ENCODE peak calls at places on chromosomes 11 and 22, in six cellular contexts. S is lower lobe of right lung, G is adrenal gland, B is fibroblast of the aortic adventitia, O is fibroblast of villous mesenchyme, C is pancreas. W is an unnamed sample.

GRCh38 chr11:77823775-77824174 is 2.8 kb downstream of the AAMDC start:
- DNase-seq in S (no peak), G (no peak), B (peak; percentile 89), O (peak; percentile 75), C (no peak), W (no peak)

GRCh38 chr11:125155100-125155444 is 9.5 kb upstream of the PKNOX2 start:
- DNase-seq in S (no peak), G (no peak), B (no peak), O (no peak), C (no peak), W (no peak)

GRCh38 chr11:123247813-123248379 is 52.8 kb upstream of the CLMP start:
- DNase-seq in S (no peak), G (no peak), B (no peak), O (no peak), C (no peak), W (no peak)

GRCh38 chr11:107493117-107493516 is 35.5 kb upstream of the CWF19L2 start:
- DNase-seq in S (no peak), G (no peak), B (peak; percentile 49), O (no peak), C (no peak), W (no peak)

GRCh38 chr11:65791719-65792213 is 4.9 kb downstream of the OVOL1 start:
- DNase-seq in S (peak; percentile 75), G (no peak), B (no peak), O (no peak), C (no peak), W (no peak)

GRCh38 chr11:128555606-128556005 is 31.8 kb downstream of the ETS1 start:
- DNase-seq in S (no peak), G (no peak), B (no peak), O (peak; percentile 47), C (no peak), W (no peak)

GRCh38 chr11:69173326-69173725 is 17.6 kb downstream of the SMIM38 start:
- DNase-seq in S (no peak), G (no peak), B (no peak), O (no peak), C (no peak), W (no peak)

GRCh38 chr22:21009638-21010425 is 5.1 kb upstream of the P2RX6 start:
- DNase-seq in S (no peak), G (no peak), B (peak; percentile 59), O (peak; percentile 68), C (peak; percentile 55), W (no peak)

GRCh38 chr11:29306527-29306926 is 710.3 kb downstream of the KCNA4 start:
- DNase-seq in S (no peak), G (no peak), B (peak; percentile 95), O (peak; percentile 64), C (no peak), W (peak; percentile 62)

GRCh38 chr11:118142809-118143208 is 9.8 kb downstream of the SCN4B start:
- DNase-seq in S (peak; percentile 61), G (no peak), B (no peak), O (no peak), C (no peak), W (no peak)

GRCh38 chr11:18526521-18527296 is at the start of gene TSG101:
- DNase-seq in S (peak; percentile 96), G (peak; percentile 96), B (peak; percentile 93), O (peak; percentile 96), C (peak; percentile 92), W (peak; percentile 60)

GRCh38 chr11:7869467-7869866 is 61.6 kb downstream of the OR10A6 start:
- DNase-seq in S (no peak), G (no peak), B (peak; percentile 54), O (no peak), C (no peak), W (no peak)

GRCh38 chr11:120524536-120525085 is 13.1 kb downstream of the GRIK4 start:
- DNase-seq in S (no peak), G (no peak), B (no peak), O (no peak), C (no peak), W (no peak)

GRCh38 chr22:49046546-49047305 is 780.9 kb downstream of the BRD1 start:
- DNase-seq in S (no peak), G (no peak), B (no peak), O (no peak), C (peak; percentile 56), W (no peak)

GRCh38 chr11:77127969-77128691 is at the start of gene MYO7A:
- DNase-seq in S (no peak), G (peak; percentile 98), B (no peak), O (peak; percentile 61), C (peak; percentile 86), W (peak; percentile 84)

GRCh38 chr11:57515332-57516060 is at the start of gene SLC43A1:
- DNase-seq in S (peak; percentile 68), G (peak; percentile 65), B (peak; percentile 62), O (peak; percentile 68), C (peak; percentile 82), W (no peak)

GRCh38 chr22:38504731-38505594 is 1.1 kb downstream of the DDX17 start:
- DNase-seq in S (peak; percentile 80), G (peak; percentile 75), B (no peak), O (peak; percentile 65), C (peak; percentile 61), W (no peak)

GRCh38 chr11:12765428-12765827 is 91.2 kb downstream of the TEAD1 start:
- DNase-seq in S (no peak), G (no peak), B (no peak), O (peak; percentile 74), C (no peak), W (no peak)

GRCh38 chr22:41699264-41700104 is at the start of gene MEI1:
- DNase-seq in S (peak; percentile 88), G (peak; percentile 87), B (peak; percentile 68), O (peak; percentile 70), C (peak; percentile 89), W (peak; percentile 28)
- H3K4me3 ChIP-seq in S (peak within 1 kb of the TSS; percentile 20), G (no peak within 1 kb of the TSS), B (peak within 1 kb of the TSS; percentile 17), O (no peak within 1 kb of the TSS), C (peak within 1 kb of the TSS; percentile 18), W (peak within 1 kb of the TSS; percentile 6)

DNA sequence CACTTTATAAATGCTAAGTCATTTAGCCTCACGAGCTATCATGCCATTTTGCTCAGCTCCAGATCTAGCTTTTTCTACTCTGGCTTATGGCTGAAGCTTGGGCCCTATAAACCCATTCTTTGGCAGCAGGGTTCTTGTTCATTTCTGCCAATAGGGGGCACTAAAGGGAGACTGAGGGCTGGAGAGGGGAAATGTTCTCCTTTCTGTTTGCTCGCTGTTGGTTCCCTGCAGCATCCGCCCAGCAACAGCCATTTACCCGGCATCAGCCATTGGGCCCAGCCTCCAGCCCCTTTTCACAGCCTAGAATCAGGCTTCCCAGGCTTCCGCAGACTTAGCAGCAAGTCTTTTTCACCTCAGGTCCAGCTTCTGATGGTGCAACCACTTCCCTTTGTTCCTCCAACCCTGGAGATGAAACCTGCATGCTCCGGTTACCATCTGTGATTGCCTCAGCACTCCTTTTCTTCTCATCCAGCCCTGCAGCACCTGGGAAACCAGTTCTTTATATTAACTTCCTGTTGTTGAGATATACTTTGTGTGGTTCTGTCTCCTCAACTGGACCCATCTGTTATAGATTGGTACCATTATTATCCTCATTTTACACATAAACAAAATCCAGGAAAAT is 4.2 kb upstream of the ME3 start:
- DNase-seq in S (no peak), G (no peak), B (no peak), O (no peak), C (no peak), W (no peak)
- TF ChIP-seq CTCF in S (peak; percentile 33), G (peak; percentile 18), B (peak; percentile 30), O (peak; percentile 45), C (no peak), W (peak; percentile 18)

DNA sequence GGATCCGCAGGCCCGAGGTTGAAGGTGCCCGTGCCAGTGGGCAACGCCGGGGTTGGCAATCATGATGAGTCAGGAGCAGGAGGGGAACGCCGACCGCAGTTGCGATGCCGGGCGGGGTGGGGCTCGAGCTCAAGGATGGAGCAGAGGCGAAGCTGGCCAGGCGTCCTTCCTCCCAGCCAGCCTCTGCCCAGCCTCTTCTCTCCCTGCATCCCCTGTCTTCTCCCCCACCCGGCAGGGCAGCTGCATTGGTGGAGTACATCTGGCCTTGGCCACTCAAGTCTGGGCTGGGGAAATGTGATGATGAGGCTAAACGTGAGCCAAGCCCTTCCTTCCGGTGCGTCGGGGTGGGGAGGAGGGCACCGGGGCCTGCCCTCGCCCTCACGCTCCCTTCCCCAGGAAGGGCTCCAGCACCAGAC is 3.9 kb downstream of the IFITM10 start:
- DNase-seq in S (no peak), G (peak; percentile 87), B (no peak), O (no peak), C (no peak), W (no peak)
- H3K4me3 ChIP-seq in S (no peak overlapping the region), G (no peak overlapping the region), B (no peak overlapping the region), O (no peak overlapping the region), C (no peak overlapping the region), W (no peak overlapping the region)

DNA sequence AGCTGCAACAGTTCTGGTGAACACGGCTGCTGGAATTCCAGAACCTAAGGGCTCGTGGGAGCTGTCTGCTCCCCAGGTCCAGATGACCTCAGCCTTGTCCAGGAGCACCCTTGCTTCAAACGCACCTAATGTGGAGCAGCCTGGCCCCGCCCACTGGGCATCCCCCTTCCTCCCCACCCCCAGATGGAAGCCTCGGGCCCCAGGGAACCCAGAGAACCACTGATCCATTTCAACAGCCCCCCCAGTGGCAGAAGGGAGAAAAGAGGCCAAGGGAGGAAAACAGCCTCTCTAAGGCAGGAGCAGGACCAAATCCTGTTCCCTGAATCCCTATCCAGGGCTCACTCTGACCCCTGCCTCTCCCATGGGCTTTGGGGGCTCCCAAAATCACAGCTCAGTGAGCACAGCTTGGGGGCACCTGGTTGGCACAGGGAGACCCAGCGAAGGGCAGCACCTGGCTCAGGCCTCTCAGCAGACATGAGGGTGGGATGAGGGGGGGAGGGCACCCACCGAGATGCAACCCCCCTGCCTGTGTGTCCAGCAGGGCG is 1.2 kb downstream of the CYTH4 start:
- DNase-seq in S (no peak), G (no peak), B (no peak), O (no peak), C (no peak), W (no peak)
- TF ChIP-seq CTCF in S (no peak), G (peak; percentile 15), B (peak; percentile 56), O (peak; percentile 45), C (no peak), W (no peak)

GRCh38 chr22:39529487-39529851 is 3.1 kb downstream of the RPS19BP1 start:
- DNase-seq in S (no peak), G (no peak), B (no peak), O (no peak), C (no peak), W (no peak)
- H3K4me3 ChIP-seq in S (peak overlapping the region; percentile 30), G (no peak overlapping the region), B (no peak overlapping the region), O (no peak overlapping the region), C (peak overlapping the region; percentile 29), W (peak overlapping the region; percentile 47)

W was measured in ascending aorta.